ENCODE peak calls at places on chromosome 14, in ten cellular contexts. M is heart left ventricle, P is mammary epithelial cell, H is uterus, D is GM10248, N is lower lobe of right lung, Q is HFF-Myc, T is GM20000, L is brain microvascular endothelial cell, B is ovary. K is an unnamed sample.

GRCh38 chr14:66104486-66104885 is 381.7 kb upstream of the CCDC196 start:
- DNase-seq in M (no peak), P (no peak), H (no peak), D (no peak), N (no peak), Q (no peak), T (no peak), L (no peak), B (no peak), K (no peak)

GRCh38 chr14:52951730-52952481 is 1.1 kb upstream of the FERMT2 start:
- DNase-seq in M (peak; percentile 69), P (peak; percentile 60), H (peak; percentile 61), D (peak; percentile 31), N (no peak), Q (peak; percentile 65), T (peak; percentile 58), L (peak; percentile 78), B (no peak), K (no peak)

GRCh38 chr14:48027115-48027514 is 351.7 kb upstream of the MDGA2 start:
- DNase-seq in M (no peak), P (no peak), H (no peak), D (no peak), N (no peak), Q (no peak), T (no peak), L (no peak), B (no peak), K (no peak)

GRCh38 chr14:97218713-97219355 is 421.7 kb downstream of the VRK1 start:
- DNase-seq in M (no peak), P (no peak), H (no peak), D (no peak), N (no peak), Q (no peak), T (no peak), L (no peak), B (no peak), K (no peak)

GRCh38 chr14:87483651-87484260 is 509.2 kb downstream of the GALC start:
- DNase-seq in M (no peak), P (peak; percentile 76), H (no peak), D (no peak), N (no peak), Q (peak; percentile 6), T (no peak), L (peak; percentile 1), B (no peak), K (no peak)

GRCh38 chr14:102696332-102696731 is 80.9 kb upstream of the TRAF3 start:
- DNase-seq in M (no peak), P (no peak), H (no peak), D (no peak), N (no peak), Q (no peak), T (no peak), L (no peak), B (no peak), K (no peak)

GRCh38 chr14:50038398-50039119 is 77.8 kb downstream of the VCPKMT start:
- DNase-seq in M (no peak), P (peak; percentile 100), H (peak; percentile 45), D (peak; percentile 81), N (no peak), Q (peak; percentile 59), T (peak; percentile 76), L (peak; percentile 87), B (no peak), K (peak; percentile 94)

GRCh38 chr14:68685419-68686211 is 107.3 kb downstream of the ZFP36L1 start:
- DNase-seq in M (no peak), P (peak; percentile 99), H (peak; percentile 45), D (peak; percentile 83), N (no peak), Q (no peak), T (peak; percentile 74), L (peak; percentile 63), B (no peak), K (peak; percentile 88)

GRCh38 chr14:49497725-49498348 is 88.3 kb downstream of the RPS29 start:
- DNase-seq in M (no peak), P (peak; percentile 64), H (no peak), D (peak; percentile 59), N (no peak), Q (peak; percentile 56), T (peak; percentile 52), L (peak; percentile 65), B (no peak), K (no peak)

GRCh38 chr14:75162631-75163030 is 13.8 kb downstream of the TMED10 start:
- DNase-seq in M (no peak), P (no peak), H (no peak), D (no peak), N (no peak), Q (no peak), T (no peak), L (no peak), B (no peak), K (no peak)

GRCh38 chr14:80211143-80212024 is at the start of gene DIO2:
- DNase-seq in M (peak; percentile 70), P (no peak), H (no peak), D (no peak), N (no peak), Q (peak; percentile 17), T (no peak), L (no peak), B (no peak), K (no peak)

GRCh38 chr14:35046751-35047536 is 872 bp downstream of the FAM177A1 start:
- DNase-seq in M (no peak), P (no peak), H (peak; percentile 49), D (peak; percentile 52), N (no peak), Q (no peak), T (no peak), L (no peak), B (no peak), K (peak; percentile 46)

DNA sequence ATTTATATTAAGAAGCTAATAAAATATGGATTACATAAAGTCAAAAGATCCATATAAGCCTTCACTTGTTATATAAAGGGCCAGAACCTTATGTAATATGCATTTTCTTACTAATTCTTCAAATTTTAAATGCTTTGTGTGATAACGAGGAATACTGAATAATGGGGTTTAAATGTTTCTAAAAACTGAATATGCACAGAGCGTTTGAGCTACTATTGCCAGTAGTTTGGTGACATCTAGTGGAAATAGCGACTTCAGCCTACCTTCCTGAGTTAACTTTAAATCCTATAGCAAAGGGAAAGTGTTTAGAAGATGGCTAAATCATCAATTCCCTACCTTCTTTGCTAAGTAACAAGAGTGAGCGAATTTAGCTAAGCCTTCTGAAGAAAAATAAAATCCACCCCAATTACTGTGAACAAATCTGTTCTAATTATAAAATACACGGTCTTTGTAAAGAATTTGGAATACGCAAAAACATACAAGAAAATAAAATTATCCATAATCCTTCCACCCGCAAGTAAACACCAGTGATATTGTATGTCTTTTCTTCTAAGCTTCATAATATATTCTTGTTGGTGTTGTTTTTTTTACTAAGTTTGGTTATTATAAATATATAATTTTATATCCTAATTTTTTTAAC is 115.5 kb upstream of the G2E3 start:
- DNase-seq in M (no peak), P (peak; percentile 12), H (no peak), D (peak; percentile 9), N (no peak), Q (peak; percentile 6), T (no peak), L (peak; percentile 20), B (no peak), K (no peak)
- TF ChIP-seq CTCF in M (peak; percentile 38), P (peak; percentile 62), H (no peak), D (peak; percentile 54), N (no peak), Q (peak; percentile 12), T (no peak), L (peak; percentile 55), B (no peak), K (no peak)

DNA sequence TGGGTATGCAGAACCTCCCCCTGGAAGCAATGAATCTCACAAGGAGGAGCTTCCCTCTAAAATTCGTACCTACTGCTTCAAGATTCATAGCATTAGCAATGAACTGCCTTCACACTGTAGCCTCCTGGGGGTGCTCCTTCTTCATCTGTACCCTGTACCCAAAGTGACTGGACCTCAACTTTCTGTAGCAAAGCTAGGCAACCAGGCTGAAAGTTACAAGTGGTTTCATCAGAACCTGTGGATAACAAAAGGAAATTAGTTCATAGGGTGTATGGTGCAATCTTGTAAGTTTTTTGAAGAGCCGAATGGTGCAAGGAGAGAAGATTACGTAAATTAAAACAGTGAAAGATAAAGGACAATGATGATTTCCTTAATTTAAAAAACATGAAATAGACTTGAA is 1541.7 kb upstream of the FLRT2 start:
- DNase-seq in M (no peak), P (no peak), H (no peak), D (no peak), N (no peak), Q (no peak), T (no peak), L (no peak), B (no peak), K (no peak)
- TF ChIP-seq CTCF in M (no peak), P (peak; percentile 7), H (no peak), D (no peak), N (no peak), Q (no peak), T (no peak), L (no peak), B (no peak), K (no peak)

GRCh38 chr14:64841121-64841611 is 38.5 kb downstream of the SPTB start:
- DNase-seq in M (peak; percentile 52), P (peak; percentile 52), H (no peak), D (no peak), N (no peak), Q (peak; percentile 32), T (no peak), L (peak; percentile 64), B (no peak), K (no peak)
- TF ChIP-seq CTCF in M (peak; percentile 31), P (peak; percentile 47), H (peak; percentile 17), D (no peak), N (no peak), Q (peak; percentile 56), T (no peak), L (peak; percentile 73), B (no peak), K (no peak)

GRCh38 chr14:36105401-36105800 is 71.1 kb downstream of the PTCSC3 start:
- DNase-seq in M (no peak), P (no peak), H (no peak), D (no peak), N (no peak), Q (no peak), T (no peak), L (no peak), B (no peak), K (no peak)
- TF ChIP-seq CTCF in M (no peak), P (peak; percentile 41), H (no peak), D (no peak), N (no peak), Q (no peak), T (no peak), L (peak; percentile 15), B (no peak), K (no peak)

GRCh38 chr14:54488318-54488645 is 498 bp downstream of the GMFB start:
- DNase-seq in M (no peak), P (no peak), H (no peak), D (no peak), N (no peak), Q (no peak), T (no peak), L (no peak), B (no peak), K (no peak)
- TF ChIP-seq CTCF in M (no peak), P (peak; percentile 29), H (no peak), D (no peak), N (no peak), Q (no peak), T (peak; percentile 5), L (peak; percentile 28), B (no peak), K (no peak)